ENCODE peak calls at places on chromosome 4, in four cellular contexts. B, A, K and Q are unnamed samples.
A peak's percentile ranks its signal among the peaks of the same experiment; 100 is the strongest.

GRCh38 chr4:87973283-87974169 is 2.0 kb upstream of the SPP1 start:
- DNase-seq in A (peak; percentile 84), B (peak; percentile 44), K (peak; percentile 78), Q (peak; percentile 85)

GRCh38 chr4:160537681-160538080 is 1434.8 kb downstream of the RAPGEF2 start:
- DNase-seq in A (no peak), B (no peak), K (no peak), Q (no peak)

GRCh38 chr4:169485791-169486742 is 126.3 kb downstream of the NEK1 start:
- DNase-seq in B (peak; percentile 61), K (peak; percentile 78), A (peak; percentile 71), Q (peak; percentile 77)

GRCh38 chr4:154164931-154165839 is 326.4 kb downstream of the DCHS2 start:
- DNase-seq in K (no peak), B (no peak), A (peak; percentile 77), Q (peak; percentile 96)

GRCh38 chr4:105624530-105624929 is 72.1 kb downstream of the ARHGEF38 start:
- DNase-seq in B (no peak), K (no peak), A (peak; percentile 40), Q (peak; percentile 63)

GRCh38 chr4:48047421-48047844 is 30.9 kb downstream of the NIPAL1 start:
- DNase-seq in K (no peak), B (no peak), A (no peak), Q (no peak)

GRCh38 chr4:33395731-33396485 is 2675.7 kb downstream of the PCDH7 start:
- DNase-seq in K (no peak), A (no peak), B (no peak), Q (no peak)

GRCh38 chr4:962231-963208 is 10.8 kb downstream of the DGKQ start:
- DNase-seq in A (no peak), K (no peak), B (no peak), Q (no peak)

GRCh38 chr4:15868065-15868464 is 70.5 kb downstream of the FGFBP1 start:
- DNase-seq in K (no peak), A (no peak), B (no peak), Q (peak; percentile 66)

GRCh38 chr4:11973270-11973669 is 544.6 kb upstream of the HS3ST1 start:
- DNase-seq in A (no peak), K (no peak), B (no peak), Q (no peak)

GRCh38 chr4:181792641-181793612 is 450.3 kb upstream of the TENM3 start:
- DNase-seq in K (no peak), B (no peak), A (no peak), Q (no peak)

GRCh38 chr4:1122501-1122900 is 9.1 kb upstream of the RNF212 start:
- DNase-seq in K (no peak), A (no peak), B (no peak), Q (peak; percentile 43)

GRCh38 chr4:148056879-148057278 is 325.0 kb downstream of the ARHGAP10 start:
- DNase-seq in B (no peak), A (peak; percentile 77), K (peak; percentile 25), Q (peak; percentile 84)

GRCh38 chr4:46648088-46648744 is 258.3 kb upstream of the GABRA2 start:
- DNase-seq in B (peak; percentile 23), A (peak; percentile 64), K (no peak), Q (peak; percentile 13)

GRCh38 chr4:182062936-182063335 is 180.3 kb upstream of the TENM3 start:
- DNase-seq in K (no peak), A (peak; percentile 91), B (no peak), Q (peak; percentile 45)

GRCh38 chr4:108651068-108651794 is 832 bp downstream of the OSTC start:
- DNase-seq in A (peak; percentile 72), K (peak; percentile 66), B (peak; percentile 9), Q (peak; percentile 93)

GRCh38 chr4:65223601-65224000 is 446.7 kb downstream of the EPHA5 start:
- DNase-seq in A (no peak), B (no peak), K (no peak), Q (no peak)

GRCh38 chr4:76850010-76850441 is 47.9 kb downstream of the SOWAHB start:
- DNase-seq in A (peak; percentile 96), K (peak; percentile 76), B (no peak), Q (peak; percentile 81)

GRCh38 chr4:113222006-113222405 is 172.6 kb downstream of the ANK2 start:
- DNase-seq in A (peak; percentile 14), K (no peak), B (no peak), Q (peak; percentile 60)

DNA sequence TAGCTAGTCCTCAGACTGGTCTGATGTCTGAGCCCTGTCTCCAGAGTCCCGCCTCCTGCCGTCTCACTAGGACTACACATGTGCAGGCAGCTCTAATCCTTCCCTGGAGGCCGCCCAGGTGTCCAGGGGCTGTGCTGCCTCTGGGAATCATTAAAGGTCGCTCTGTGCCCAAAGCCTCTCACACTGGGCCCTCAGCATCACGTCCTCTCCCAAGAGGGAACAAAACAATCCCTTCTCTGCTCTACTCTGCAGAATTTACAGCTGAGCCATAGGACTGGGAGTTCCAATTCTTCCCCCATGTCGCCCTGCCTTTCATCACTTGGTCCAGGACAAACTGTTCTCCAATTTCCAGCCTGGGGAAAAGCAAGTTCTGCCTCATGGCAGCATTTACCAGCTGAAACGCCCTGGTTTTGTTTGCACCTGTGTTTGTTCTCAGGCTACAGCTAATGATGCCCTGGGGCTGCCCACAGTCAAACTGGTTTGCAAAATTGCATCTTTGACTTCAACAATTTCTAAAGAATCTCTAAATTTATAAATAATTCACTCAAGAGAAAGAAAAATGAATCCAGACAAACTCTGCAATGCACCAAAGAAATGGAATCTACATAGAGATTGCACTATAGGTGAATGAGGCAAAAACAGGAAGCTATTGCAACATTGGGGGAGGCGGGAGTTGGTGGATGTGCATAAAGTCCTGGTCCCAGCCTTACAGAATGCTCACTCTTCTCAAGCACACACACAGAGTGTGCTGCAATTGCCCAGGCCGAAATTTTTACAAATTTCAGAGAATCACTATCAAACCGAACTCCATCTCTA is 7.2 kb upstream of the MRFAP1 start:
- DNase-seq in A (peak; percentile 49), K (no peak), B (no peak), Q (peak; percentile 32)
- H3K4me2 ChIP-seq in A (no peak overlapping the region), K (no peak overlapping the region), B (no peak overlapping the region), Q (no peak overlapping the region)

GRCh38 chr4:40214661-40215418 is 18.0 kb downstream of the RHOH start:
- DNase-seq in B (no peak), A (no peak), K (no peak), Q (no peak)
- H3K4me2 ChIP-seq in B (no peak overlapping the region), A (no peak overlapping the region), K (no peak overlapping the region), Q (no peak overlapping the region)

GRCh38 chr4:101155368-101155767 is 192.0 kb downstream of the PPP3CA start:
- DNase-seq in B (no peak), K (peak; percentile 8), A (peak; percentile 75), Q (peak; percentile 80)
- H3K4me2 ChIP-seq in B (no peak overlapping the region), K (no peak overlapping the region), A (no peak overlapping the region), Q (peak overlapping the region; percentile 76)

DNA sequence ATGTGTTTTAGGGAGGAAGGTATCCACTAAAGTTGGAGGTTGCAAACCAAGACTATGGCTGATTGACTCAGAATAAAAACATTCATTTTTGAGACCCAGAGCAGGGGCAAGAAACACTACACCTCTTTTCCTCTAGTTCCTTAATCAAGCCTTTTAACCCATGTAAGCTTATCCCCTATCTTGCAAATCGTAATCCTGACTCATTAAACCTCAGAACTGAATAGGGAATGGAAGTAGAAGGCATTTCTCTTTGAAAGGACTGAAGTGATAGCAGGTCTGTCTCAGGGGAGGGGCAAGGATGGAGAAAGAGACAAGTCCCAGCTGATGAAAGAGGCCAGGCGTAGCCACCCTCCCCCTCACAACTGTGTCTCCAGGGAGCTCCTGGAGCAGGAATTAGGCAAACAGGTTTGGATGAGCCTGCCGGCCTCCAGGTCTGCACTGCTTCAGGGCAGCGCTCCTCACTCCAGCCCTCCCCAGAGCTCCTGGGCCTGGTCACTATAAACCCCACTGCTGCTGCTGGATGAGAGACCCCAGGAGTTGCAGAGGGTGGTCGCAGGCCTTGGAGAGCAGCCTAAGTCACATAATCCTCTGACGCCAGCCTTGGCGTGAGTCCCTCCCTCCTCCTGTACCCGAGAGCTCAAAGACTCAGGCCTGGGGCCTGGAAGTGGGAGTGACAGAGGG is 21.4 kb upstream of the MSX1 start:
- DNase-seq in K (no peak), B (peak; percentile 35), A (peak; percentile 17), Q (peak; percentile 27)
- H3K4me2 ChIP-seq in K (no peak overlapping the region), B (peak overlapping the region; percentile 41), A (no peak overlapping the region), Q (no peak overlapping the region)

DNA sequence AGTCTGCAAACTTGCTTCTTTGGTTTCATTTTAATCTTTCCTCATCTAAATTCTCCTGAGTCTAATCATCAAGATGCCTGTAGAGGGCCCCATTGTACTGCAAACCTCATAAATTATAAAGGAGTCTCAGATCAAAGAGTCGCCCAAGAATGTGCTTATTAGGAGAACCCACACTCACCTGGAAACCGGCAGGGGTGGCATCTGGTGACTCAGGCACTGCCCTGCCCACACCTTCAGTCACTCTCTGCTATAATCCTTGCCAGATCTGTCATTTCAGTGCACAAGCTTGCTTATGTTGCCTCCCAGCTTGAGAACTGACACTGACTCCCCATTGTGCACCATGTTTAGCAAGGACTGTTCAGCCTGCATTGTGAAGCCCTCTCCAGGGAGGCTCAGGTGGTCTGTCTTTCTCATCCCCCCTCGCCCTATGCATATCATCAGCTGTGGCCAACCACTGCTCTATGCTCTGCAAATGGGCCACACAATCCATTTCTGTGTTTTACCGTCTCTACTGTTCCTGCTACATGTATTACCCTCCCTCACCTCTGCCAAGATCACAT is 12.4 kb downstream of the EPGN start:
- DNase-seq in B (peak; percentile 14), A (peak; percentile 55), K (peak; percentile 74), Q (peak; percentile 73)
- H3K4me2 ChIP-seq in B (no peak overlapping the region), A (no peak overlapping the region), K (peak overlapping the region; percentile 6), Q (peak overlapping the region; percentile 34)

GRCh38 chr4:98260047-98260578 is 1.1 kb upstream of the RAP1GDS1 start:
- DNase-seq in A (peak; percentile 10), K (peak; percentile 58), B (no peak), Q (no peak)

GRCh38 chr4:98261291-98262271 is at the start of gene RAP1GDS1:
- DNase-seq in B (peak; percentile 35), K (peak; percentile 73), A (peak; percentile 71), Q (peak; percentile 90)

GRCh38 chr4:98267498-98267897 is 6.3 kb downstream of the RAP1GDS1 start:
- DNase-seq in A (no peak), K (no peak), B (no peak), Q (no peak)

GRCh38 chr4:98260579-98261290 is 449 bp upstream of the RAP1GDS1 start:
- DNase-seq in A (peak; percentile 96), B (peak; percentile 93), K (peak; percentile 98), Q (peak; percentile 99)

DNA sequence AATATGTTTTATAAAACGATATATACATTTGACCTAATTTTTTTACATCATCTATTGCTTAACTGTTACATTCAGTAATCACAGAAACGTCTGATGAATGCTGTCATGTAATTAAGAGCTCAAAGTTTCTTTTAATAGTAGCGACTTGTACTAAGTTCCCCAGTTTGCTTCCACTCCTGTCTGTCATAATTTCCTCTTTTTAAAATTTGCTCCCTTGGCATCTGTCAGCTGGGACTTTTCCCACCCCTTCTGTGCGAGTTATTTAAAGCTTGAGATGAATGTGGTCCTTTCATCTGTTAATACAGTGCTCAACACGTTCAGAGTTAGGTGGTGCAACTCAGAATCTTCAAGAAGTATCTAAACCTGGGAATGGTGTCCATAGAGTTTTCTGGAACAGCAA is 1.2 kb downstream of the RAP1GDS1 start:
- DNase-seq in K (no peak), B (no peak), A (no peak), Q (peak; percentile 30)
- H3K4me2 ChIP-seq in K (peak overlapping the region; percentile 94), B (no peak overlapping the region), A (peak overlapping the region; percentile 48), Q (peak overlapping the region; percentile 94)